ENCODE peak calls at places on chromosomes 6 and 20, in nine cellular contexts. T, O, S, L, G, R, M, Z and W are unnamed samples.

GRCh38 chr6:154868143-154868594 is 126.9 kb upstream of the TIAM2 start:
- DNase-seq in M (peak), T (peak), G (peak), Z (no peak), S (no peak), L (peak), R (peak), O (peak), W (peak)

GRCh38 chr6:150981095-150981494 is 115.6 kb downstream of the MTHFD1L start:
- DNase-seq in T (no peak), S (no peak), Z (no peak), O (no peak), L (no peak), G (no peak), M (no peak), R (no peak), W (no peak)

GRCh38 chr20:17513956-17514355 is 17.2 kb downstream of the BFSP1 start:
- DNase-seq in R (no peak), O (no peak), Z (no peak), S (no peak), M (no peak), L (no peak), T (no peak), G (no peak), W (no peak)

GRCh38 chr20:58461899-58462298 is 53.3 kb downstream of the APCDD1L start:
- DNase-seq in T (no peak), M (peak), S (peak), Z (no peak), G (no peak), L (no peak), O (no peak), R (no peak), W (no peak)

GRCh38 chr6:111823831-111824607 is 49.2 kb downstream of the FYN start:
- DNase-seq in Z (no peak), S (no peak), G (peak), O (no peak), R (no peak), M (peak), T (peak), L (no peak), W (peak)

GRCh38 chr20:316316-317068 is 8.9 kb upstream of the SOX12 start:
- DNase-seq in S (no peak), T (no peak), M (peak), L (no peak), R (no peak), O (no peak), Z (no peak), G (no peak), W (peak)

GRCh38 chr20:4607287-4607713 is 114.4 kb upstream of the PRND start:
- DNase-seq in L (peak), G (peak), R (peak), S (no peak), Z (peak), O (peak), M (peak), T (peak), W (peak)

GRCh38 chr6:79399499-79399898 is 137.7 kb downstream of the LCA5 start:
- DNase-seq in T (no peak), O (no peak), S (no peak), G (no peak), R (no peak), L (no peak), M (no peak), Z (no peak), W (no peak)

GRCh38 chr6:25395731-25396130 is 116.6 kb downstream of the CARMIL1 start:
- DNase-seq in S (no peak), G (no peak), L (no peak), Z (no peak), R (no peak), O (no peak), T (no peak), M (no peak), W (no peak)

GRCh38 chr6:45477278-45477677 is 99.5 kb upstream of the SUPT3H start:
- DNase-seq in M (no peak), G (no peak), R (no peak), L (no peak), T (no peak), Z (no peak), O (no peak), S (no peak), W (no peak)

GRCh38 chr20:48750941-48751620 is 76.7 kb downstream of the PREX1 start:
- DNase-seq in T (no peak), O (peak), L (no peak), Z (peak), S (no peak), R (no peak), M (peak), G (peak), W (no peak)

GRCh38 chr20:45320948-45321595 is 13.0 kb upstream of the MATN4 start:
- DNase-seq in Z (no peak), O (no peak), T (no peak), M (no peak), G (no peak), R (no peak), S (no peak), L (no peak), W (no peak)

GRCh38 chr6:154510144-154510905 is at the start of gene CNKSR3:
- DNase-seq in R (peak), S (peak), L (peak), G (peak), Z (peak), O (peak), T (peak), M (peak), W (peak)

GRCh38 chr6:6593876-6594275 is 5.4 kb downstream of the LY86 start:
- DNase-seq in L (no peak), O (no peak), Z (no peak), R (no peak), S (no peak), G (no peak), T (no peak), M (no peak), W (no peak)

GRCh38 chr6:136031982-136032381 is 180.5 kb downstream of the PDE7B start:
- DNase-seq in L (peak), T (peak), Z (no peak), M (peak), O (peak), S (no peak), G (no peak), R (no peak), W (peak)

GRCh38 chr6:65524232-65524631 is 182.8 kb downstream of the EYS start:
- DNase-seq in T (no peak), S (no peak), L (no peak), M (no peak), O (no peak), G (no peak), Z (no peak), R (no peak), W (no peak)

GRCh38 chr6:149941583-149942460 is at the start of gene ULBP2:
- DNase-seq in O (peak), T (peak), G (peak), R (peak), Z (peak), L (peak), S (peak), M (peak), W (peak)

GRCh38 chr6:147459772-147460171 is 48.7 kb upstream of the SAMD5 start:
- DNase-seq in O (no peak), S (no peak), G (no peak), R (no peak), Z (no peak), T (no peak), L (no peak), M (no peak), W (no peak)

GRCh38 chr6:169984181-169985120 is 233.0 kb downstream of the ERMARD start:
- DNase-seq in L (no peak), O (no peak), T (no peak), Z (no peak), R (no peak), M (no peak), G (no peak), S (no peak), W (no peak)

GRCh38 chr6:140671926-140672325 is 1297.5 kb upstream of the CITED2 start:
- DNase-seq in O (no peak), M (peak), R (no peak), L (peak), T (peak), S (no peak), Z (no peak), G (peak), W (no peak)

GRCh38 chr6:151690303-151690702 is 117.2 kb upstream of the ESR1 start:
- DNase-seq in G (no peak), O (no peak), M (no peak), T (peak), L (no peak), R (no peak), Z (no peak), S (no peak), W (no peak)

GRCh38 chr6:126811307-126811706 is 307.2 kb upstream of the RSPO3 start:
- DNase-seq in M (peak), R (no peak), S (no peak), T (no peak), G (no peak), Z (no peak), O (no peak), L (no peak), W (peak)

GRCh38 chr6:136360783-136361182 is 71.1 kb upstream of the BCLAF1 start:
- DNase-seq in Z (no peak), G (no peak), T (no peak), M (no peak), S (no peak), L (no peak), O (no peak), R (no peak), W (no peak)

GRCh38 chr6:118371955-118372354 is 176.1 kb upstream of the PLN start:
- DNase-seq in S (no peak), O (no peak), T (no peak), M (peak), Z (no peak), L (no peak), R (no peak), G (no peak), W (no peak)

GRCh38 chr6:99152345-99152643 is 197.2 kb downstream of the FAXC start:
- DNase-seq in O (no peak), G (no peak), L (no peak), S (no peak), R (no peak), T (no peak), M (no peak), Z (no peak), W (no peak)

GRCh38 chr6:161257778-161258457 is 15.9 kb downstream of the AGPAT4 start:
- DNase-seq in L (no peak), T (peak), Z (no peak), S (no peak), M (peak), O (no peak), R (no peak), G (no peak), W (peak)

GRCh38 chr20:60572991-60573390 is 614.8 kb downstream of the CDH26 start:
- DNase-seq in Z (no peak), T (no peak), O (no peak), S (no peak), L (no peak), M (no peak), R (no peak), G (no peak), W (no peak)

GRCh38 chr6:140744648-140745320 is 1370.3 kb upstream of the CITED2 start:
- DNase-seq in R (no peak), T (peak), S (peak), G (no peak), L (no peak), M (peak), O (no peak), Z (no peak), W (peak)

GRCh38 chr6:133827766-133828165 is 61.1 kb upstream of the TCF21 start:
- DNase-seq in R (no peak), M (peak), O (no peak), S (no peak), L (no peak), T (no peak), G (no peak), Z (no peak), W (no peak)

GRCh38 chr6:34308483-34308882 is 59.7 kb upstream of the SMIM29 start:
- DNase-seq in R (no peak), M (no peak), S (no peak), O (no peak), T (no peak), G (no peak), Z (no peak), L (no peak), W (no peak)

GRCh38 chr6:35371494-35372262 is 29.3 kb downstream of the PPARD start:
- DNase-seq in M (no peak), T (no peak), O (no peak), S (no peak), G (no peak), L (no peak), R (no peak), Z (no peak), W (no peak)

GRCh38 chr20:33518071-33518470 is 28.2 kb downstream of the CBFA2T2 start:
- DNase-seq in Z (no peak), R (no peak), L (no peak), M (peak), S (no peak), G (peak), O (no peak), T (peak), W (peak)

GRCh38 chr20:35595456-35595855 is 20.2 kb upstream of the SPAG4 start:
- DNase-seq in T (no peak), Z (no peak), O (no peak), G (no peak), R (no peak), S (no peak), L (no peak), M (no peak), W (no peak)

GRCh38 chr6:4402477-4402976 is 267.2 kb upstream of the ECI2 start:
- DNase-seq in R (no peak), T (peak), M (peak), O (no peak), G (peak), L (no peak), Z (no peak), S (peak), W (peak)

GRCh38 chr20:19252670-19253120 is 40.3 kb downstream of the SLC24A3 start:
- DNase-seq in L (no peak), O (no peak), G (no peak), Z (no peak), T (no peak), S (peak), M (no peak), R (no peak), W (peak)

GRCh38 chr20:1964659-1965405 is 29.0 kb downstream of the PDYN start:
- DNase-seq in O (no peak), R (no peak), T (no peak), S (no peak), G (peak), L (no peak), Z (peak), M (no peak), W (no peak)
- H3K9ac ChIP-seq in O (no peak), R (no peak), T (no peak), S (no peak), G (no peak), L (no peak), Z (no peak), M (no peak), W (peak)

GRCh38 chr20:43787937-43788336 is 61.1 kb upstream of the GTSF1L start:
- DNase-seq in L (no peak), M (no peak), O (no peak), G (no peak), R (no peak), Z (no peak), S (no peak), T (no peak), W (no peak)
- H3K4me3 ChIP-seq in L (no peak), M (no peak), O (no peak), G (no peak), R (no peak), Z (no peak), S (no peak), T (no peak), W (no peak)

GRCh38 chr6:123333000-123333756 is 303.6 kb downstream of the TRDN start:
- DNase-seq in R (no peak), O (no peak), T (no peak), G (no peak), Z (no peak), S (no peak), M (peak), L (no peak), W (no peak)

GRCh38 chr6:123338394-123338793 is 298.4 kb downstream of the TRDN start:
- DNase-seq in G (peak), T (no peak), R (no peak), Z (no peak), O (no peak), M (no peak), S (no peak), L (no peak), W (no peak)
- H3K9ac ChIP-seq in G (no peak), T (no peak), R (no peak), Z (no peak), O (no peak), M (no peak), S (no peak), L (no peak), W (no peak)

GRCh38 chr20:62067547-62068260 is 2.0 kb upstream of the TAF4 start:
- DNase-seq in S (no peak), O (peak), R (peak), T (no peak), M (no peak), Z (no peak), G (no peak), L (no peak), W (no peak)
- H3K4me3 ChIP-seq in S (no peak), O (no peak), R (no peak), T (no peak), M (no peak), Z (peak), G (no peak), L (no peak), W (no peak)

GRCh38 chr20:50711113-50711825 is 19.9 kb upstream of the RIPOR3 start:
- DNase-seq in G (no peak), O (no peak), L (no peak), S (no peak), R (no peak), T (peak), M (no peak), Z (no peak), W (no peak)

GRCh38 chr20:50709574-50709973 is 18.2 kb upstream of the RIPOR3 start:
- DNase-seq in T (no peak), L (no peak), G (no peak), R (no peak), M (no peak), S (no peak), Z (no peak), O (no peak), W (no peak)

GRCh38 chr20:50708845-50709555 is 17.7 kb upstream of the RIPOR3 start:
- DNase-seq in T (no peak), S (no peak), R (no peak), M (no peak), O (no peak), G (no peak), L (no peak), Z (no peak), W (no peak)

GRCh38 chr20:50712771-50713676 is 18.4 kb upstream of the PARD6B start:
- DNase-seq in Z (no peak), S (no peak), M (no peak), G (no peak), O (no peak), T (no peak), L (no peak), R (no peak), W (no peak)

GRCh38 chr20:50710492-50711063 is 19.2 kb upstream of the RIPOR3 start:
- DNase-seq in R (no peak), T (peak), O (no peak), M (peak), L (no peak), Z (no peak), G (no peak), S (no peak), W (peak)
- H3K9ac ChIP-seq in R (peak), T (no peak), O (no peak), M (no peak), L (no peak), Z (no peak), G (no peak), S (no peak), W (peak)

GRCh38 chr6:31660224-31660997 is at the start of gene C6orf47:
- DNase-seq in M (peak), G (peak), L (peak), O (peak), Z (peak), S (no peak), R (peak), T (peak), W (peak)
- H3K4me3 ChIP-seq in M (peak), G (peak), L (peak), O (peak), Z (peak), S (peak), R (peak), T (peak), W (peak)

DNA sequence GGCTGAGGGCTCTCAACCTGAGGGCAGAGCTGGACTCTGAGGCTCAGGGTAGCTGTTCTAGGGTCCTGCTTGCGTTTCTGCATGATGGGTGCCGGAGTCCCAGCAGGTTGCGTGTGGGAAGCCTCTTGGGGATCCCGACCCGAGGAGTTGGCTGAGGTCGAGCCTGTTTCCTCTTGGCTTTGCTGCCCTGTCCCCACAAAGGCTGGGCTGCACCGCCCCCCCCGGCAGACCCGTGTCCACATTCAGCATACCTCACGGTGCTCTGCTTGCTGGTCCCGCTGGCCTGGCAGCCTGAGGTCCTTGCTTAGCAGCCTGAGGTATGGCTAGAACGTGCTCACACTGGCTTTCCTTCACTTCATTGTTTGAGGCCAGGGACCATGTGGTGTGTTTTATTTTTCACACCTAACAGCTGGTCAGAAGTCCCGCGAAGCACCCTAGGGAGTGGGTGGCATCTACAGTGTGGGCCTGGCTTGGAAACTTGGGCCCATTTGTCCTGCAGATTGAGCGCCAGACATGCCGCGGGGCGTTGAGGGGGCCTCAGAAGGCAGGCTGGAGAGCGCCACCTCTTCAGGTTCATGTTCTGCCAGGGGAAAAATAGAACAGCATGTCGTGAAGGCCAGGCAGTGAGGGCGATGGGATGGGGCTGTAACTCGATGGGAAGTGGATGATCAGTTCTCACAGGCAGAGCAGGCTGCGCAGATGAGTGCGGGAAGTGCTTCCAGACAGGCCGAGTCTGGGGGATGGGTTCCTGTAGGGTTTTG is 9.5 kb downstream of the LSM14B start:
- DNase-seq in R (no peak), L (no peak), T (no peak), S (no peak), M (no peak), O (no peak), G (no peak), Z (no peak), W (no peak)
- H3K9ac ChIP-seq in R (peak), L (no peak), T (no peak), S (no peak), M (no peak), O (no peak), G (no peak), Z (no peak), W (no peak)

DNA sequence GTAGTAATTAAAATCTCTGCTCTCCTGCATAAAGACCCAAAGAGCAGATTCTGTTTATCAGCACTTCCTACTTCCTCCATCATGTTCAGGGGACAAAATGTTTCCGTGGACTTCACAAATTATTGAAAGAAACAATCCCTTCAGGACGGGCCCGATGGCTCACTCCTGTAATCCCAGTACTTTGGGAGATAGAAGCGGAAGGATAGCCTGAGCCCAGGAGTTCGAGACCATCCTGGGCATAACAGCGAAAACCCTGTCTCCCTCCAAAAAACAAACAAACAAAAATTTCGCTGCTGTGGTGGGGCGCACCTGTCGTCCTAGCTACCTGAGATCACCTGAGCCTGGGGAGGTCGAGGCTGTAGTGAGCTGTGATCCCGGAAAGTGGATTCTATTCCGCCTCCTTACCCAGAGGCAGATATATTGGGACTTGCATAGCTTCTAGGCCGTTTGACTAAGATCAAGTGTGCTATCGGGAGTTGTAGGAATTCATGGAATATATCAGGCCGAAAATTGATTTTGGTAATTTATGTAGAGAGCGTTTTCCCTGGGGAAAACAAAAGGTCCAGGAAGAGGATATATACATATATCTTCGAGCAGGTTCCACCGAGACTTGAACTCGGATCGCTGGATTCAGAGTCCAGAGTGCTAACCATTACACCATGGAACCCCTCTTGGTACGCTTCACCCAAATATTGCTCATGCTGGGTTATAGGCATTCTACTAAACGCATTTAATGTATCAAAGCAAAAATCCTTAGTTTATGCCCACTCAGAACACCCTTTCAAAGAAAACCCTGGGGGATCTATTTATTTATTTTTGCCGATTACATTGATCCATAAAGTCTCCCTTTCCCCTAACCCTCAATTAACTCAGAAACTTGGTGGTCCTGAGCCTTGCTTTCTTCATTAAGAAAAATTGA is 74.5 kb upstream of the ZNF184 start:
- DNase-seq in G (peak), S (no peak), R (peak), Z (peak), L (peak), T (peak), O (peak), M (peak), W (peak)
- H3K4me3 ChIP-seq in G (peak), S (peak), R (peak), Z (peak), L (peak), T (peak), O (peak), M (peak), W (peak)

GRCh38 chr6:28794175-28795002 is 129.4 kb downstream of the TRIM27 start:
- DNase-seq in R (peak), O (no peak), G (peak), T (peak), L (no peak), S (no peak), Z (peak), M (peak), W (peak)
- H3K9ac ChIP-seq in R (peak), O (no peak), G (peak), T (no peak), L (no peak), S (peak), Z (peak), M (no peak), W (peak)